ENCODE peak calls at places on chromosomes 1 and 21, in nine cellular contexts. V, N, P, Y, L, X, B, W and S are unnamed samples.

GRCh38 chr1:7380712-7381111 is 390.4 kb upstream of the VAMP3 start:
- DNase-seq in Y (no peak), P (no peak), B (no peak), X (no peak), N (no peak), L (no peak), V (no peak), W (no peak), S (no peak)

GRCh38 chr1:231566468-231566867 is 38.0 kb downstream of the TSNAX start:
- DNase-seq in Y (no peak), X (no peak), P (no peak), W (no peak), N (no peak), L (no peak), V (no peak), B (no peak), S (no peak)

GRCh38 chr1:31581821-31582810 is 5.8 kb downstream of the TINAGL1 start:
- DNase-seq in W (no peak), V (no peak), Y (no peak), P (no peak), L (no peak), B (no peak), X (no peak), N (no peak), S (peak)

GRCh38 chr1:204975568-204976235 is 67.3 kb upstream of the CNTN2 start:
- DNase-seq in X (peak), V (no peak), N (peak), Y (peak), W (peak), L (peak), P (no peak), B (peak), S (peak)

GRCh38 chr1:41690331-41690730 is 205.8 kb upstream of the EDN2 start:
- DNase-seq in Y (no peak), V (no peak), X (no peak), B (no peak), N (no peak), P (no peak), W (no peak), L (no peak), S (no peak)

GRCh38 chr1:49306507-49307070 is 529.9 kb upstream of the BEND5 start:
- DNase-seq in W (no peak), B (no peak), V (no peak), Y (no peak), X (no peak), N (no peak), P (no peak), L (no peak), S (no peak)

GRCh38 chr1:85818371-85818770 is 110.1 kb upstream of the ZNHIT6 start:
- DNase-seq in B (no peak), N (no peak), V (peak), L (peak), Y (peak), X (no peak), W (no peak), P (no peak), S (peak)

GRCh38 chr1:85313888-85314696 is 37.7 kb upstream of the BCL10 start:
- DNase-seq in P (no peak), V (peak), Y (peak), B (no peak), X (no peak), L (peak), N (no peak), W (no peak), S (peak)

GRCh38 chr1:90707363-90707710 is 9.8 kb downstream of the BARHL2 start:
- DNase-seq in Y (peak), B (peak), W (no peak), N (no peak), P (peak), X (no peak), L (peak), V (no peak), S (peak)

GRCh38 chr1:204468206-204468605 is 26.4 kb downstream of the PIK3C2B start:
- DNase-seq in P (no peak), L (no peak), Y (no peak), B (no peak), N (no peak), W (no peak), X (no peak), V (no peak), S (no peak)

GRCh38 chr1:115702993-115703392 is 61.2 kb downstream of the VANGL1 start:
- DNase-seq in Y (no peak), P (no peak), X (no peak), W (no peak), B (no peak), V (no peak), L (no peak), N (no peak), S (no peak)

GRCh38 chr1:70896224-70896623 is 151.4 kb downstream of the PTGER3 start:
- DNase-seq in P (no peak), B (no peak), X (no peak), W (no peak), V (no peak), L (no peak), Y (no peak), N (no peak), S (peak)

GRCh38 chr1:29960906-29961675 is 724.8 kb downstream of the PTPRU start:
- DNase-seq in V (no peak), L (no peak), Y (no peak), N (no peak), X (no peak), B (peak), P (no peak), W (no peak), S (no peak)

GRCh38 chr1:5659606-5660005 is 332.6 kb downstream of the NPHP4 start:
- DNase-seq in V (no peak), B (no peak), X (no peak), L (no peak), N (no peak), P (no peak), Y (no peak), W (no peak), S (no peak)

GRCh38 chr1:58324551-58324950 is 222.0 kb downstream of the OMA1 start:
- DNase-seq in B (no peak), V (no peak), L (no peak), X (no peak), W (peak), P (no peak), Y (no peak), N (no peak), S (no peak)

GRCh38 chr1:112905420-112906154 is 50.4 kb downstream of the SLC16A1 start:
- DNase-seq in P (no peak), Y (peak), V (no peak), N (peak), X (no peak), L (no peak), W (no peak), B (no peak), S (peak)

GRCh38 chr1:20096840-20097447 is 22.4 kb downstream of the PLA2G2D start:
- DNase-seq in X (no peak), B (no peak), P (no peak), W (no peak), V (no peak), N (no peak), Y (no peak), L (no peak), S (no peak)

GRCh38 chr1:210250998-210251679 is 18.5 kb downstream of the SERTAD4 start:
- DNase-seq in N (peak), W (no peak), V (no peak), Y (no peak), L (no peak), P (peak), X (peak), B (peak), S (peak)

GRCh38 chr1:218479436-218480115 is 134.4 kb downstream of the TGFB2 start:
- DNase-seq in L (peak), V (peak), W (no peak), B (no peak), P (no peak), N (no peak), X (no peak), Y (peak), S (peak)

GRCh38 chr21:39319814-39320332 is 6.4 kb upstream of the BRWD1 start:
- DNase-seq in V (no peak), P (no peak), W (no peak), Y (peak), X (no peak), N (no peak), L (peak), B (no peak), S (peak)

GRCh38 chr1:160122978-160123495 is 7.5 kb downstream of the ATP1A2 start:
- DNase-seq in V (no peak), W (no peak), N (no peak), P (no peak), Y (no peak), L (no peak), B (no peak), X (no peak), S (no peak)